ENCODE peak calls at places on chromosome 11, in ten cellular contexts. O is HS-27A, Y is ELR, V is fibroblast of lung, T is RWPE1, X is psoas muscle, D is Calu3, G is ELF-1, I is T-helper 1 cell, F is NAMALWA. N is an unnamed sample.

GRCh38 chr11:34783816-34784317 is 132.3 kb downstream of the APIP start:
- DNase-seq in O (no peak), Y (no peak), V (no peak), T (no peak), X (no peak), D (peak), G (no peak), I (no peak), F (no peak), N (no peak)

GRCh38 chr11:119894916-119895315 is 165.9 kb upstream of the NECTIN1 start:
- DNase-seq in O (no peak), Y (no peak), V (no peak), T (no peak), X (no peak), D (no peak), G (no peak), I (no peak), F (no peak), N (no peak)

GRCh38 chr11:113805640-113806039 is 26.0 kb downstream of the CLDN25 start:
- DNase-seq in O (no peak), Y (no peak), V (no peak), T (no peak), X (no peak), D (no peak), G (no peak), I (no peak), F (no peak), N (no peak)

GRCh38 chr11:69514771-69515170 is 33.3 kb downstream of the LINC01488 start:
- DNase-seq in O (no peak), Y (no peak), V (no peak), T (no peak), X (no peak), D (no peak), G (no peak), I (no peak), F (no peak), N (no peak)

GRCh38 chr11:70420008-70420464 is 21.7 kb downstream of the CTTN start:
- DNase-seq in O (no peak), Y (peak), V (peak), T (no peak), X (no peak), D (no peak), G (no peak), I (no peak), F (no peak), N (no peak)

GRCh38 chr11:126615819-126616218 is 260.3 kb downstream of the ST3GAL4 start:
- DNase-seq in O (no peak), Y (no peak), V (no peak), T (no peak), X (no peak), D (no peak), G (no peak), I (no peak), F (no peak), N (no peak)

GRCh38 chr11:70682760-70683159 is 284.4 kb downstream of the CTTN start:
- DNase-seq in O (no peak), Y (no peak), V (no peak), T (no peak), X (no peak), D (no peak), G (no peak), I (no peak), F (no peak), N (no peak)

GRCh38 chr11:73268671-73269271 is 3.4 kb upstream of the P2RY6 start:
- DNase-seq in O (no peak), Y (no peak), V (no peak), T (no peak), X (no peak), D (no peak), G (no peak), I (no peak), F (no peak), N (no peak)

GRCh38 chr11:31986201-31986889 is 104.5 kb upstream of the RCN1 start:
- DNase-seq in O (no peak), Y (no peak), V (no peak), T (no peak), X (no peak), D (no peak), G (no peak), I (no peak), F (no peak), N (no peak)

GRCh38 chr11:9208726-9209501 is 56.2 kb downstream of the DENND5A start:
- DNase-seq in O (no peak), Y (peak), V (no peak), T (no peak), X (no peak), D (no peak), G (no peak), I (no peak), F (peak), N (no peak)

GRCh38 chr11:8652140-8652539 is 30.3 kb downstream of the TRIM66 start:
- DNase-seq in O (peak), Y (peak), V (peak), T (peak), X (no peak), D (no peak), G (no peak), I (no peak), F (no peak), N (peak)

GRCh38 chr11:112241486-112241885 is 15.3 kb downstream of the PTS start:
- DNase-seq in O (no peak), Y (no peak), V (peak), T (no peak), X (no peak), D (no peak), G (no peak), I (no peak), F (no peak), N (no peak)

GRCh38 chr11:126115253-126115540 is 52.5 kb upstream of the CDON start:
- DNase-seq in O (no peak), Y (no peak), V (peak), T (no peak), X (peak), D (peak), G (no peak), I (no peak), F (no peak), N (no peak)

GRCh38 chr11:121589946-121590537 is 137.3 kb upstream of the SORL1-AS1 start:
- DNase-seq in O (no peak), Y (no peak), V (no peak), T (no peak), X (no peak), D (no peak), G (no peak), I (no peak), F (peak), N (no peak)

GRCh38 chr11:62546244-62546936 is at the start of gene AHNAK:
- DNase-seq in O (no peak), Y (peak), V (peak), T (peak), X (peak), D (peak), G (peak), I (peak), F (no peak), N (peak)

GRCh38 chr11:74055938-74056337 is 47.1 kb upstream of the UCP3 start:
- DNase-seq in O (no peak), Y (peak), V (peak), T (peak), X (no peak), D (no peak), G (no peak), I (no peak), F (no peak), N (peak)

GRCh38 chr11:64260147-64260708 is 8.9 kb downstream of the PLCB3 start:
- DNase-seq in O (no peak), Y (no peak), V (no peak), T (no peak), X (no peak), D (no peak), G (no peak), I (no peak), F (no peak), N (no peak)

GRCh38 chr11:118907051-118907748 is 18.5 kb downstream of the BCL9L start:
- DNase-seq in O (no peak), Y (peak), V (peak), T (no peak), X (peak), D (peak), G (peak), I (peak), F (peak), N (peak)

GRCh38 chr11:44453871-44454270 is 111.6 kb upstream of the CD82 start:
- DNase-seq in O (no peak), Y (no peak), V (no peak), T (no peak), X (no peak), D (no peak), G (peak), I (no peak), F (no peak), N (no peak)

GRCh38 chr11:56849250-56849649 is 100.8 kb upstream of the OR9G4 start:
- DNase-seq in O (no peak), Y (no peak), V (no peak), T (peak), X (no peak), D (no peak), G (no peak), I (no peak), F (no peak), N (no peak)

GRCh38 chr11:62171261-62171723 is 18.7 kb upstream of the SCGB1D1 start:
- DNase-seq in O (peak), Y (peak), V (peak), T (peak), X (peak), D (peak), G (peak), I (peak), F (peak), N (peak)

GRCh38 chr11:91136631-91137030 is 913.8 kb upstream of the CHORDC1 start:
- DNase-seq in O (no peak), Y (peak), V (peak), T (no peak), X (no peak), D (no peak), G (no peak), I (no peak), F (no peak), N (no peak)

GRCh38 chr11:71962428-71963038 is 33.7 kb downstream of the RNF121 start:
- DNase-seq in O (no peak), Y (peak), V (peak), T (no peak), X (no peak), D (no peak), G (no peak), I (no peak), F (peak), N (no peak)

GRCh38 chr11:8867856-8868705 is 42.9 kb upstream of the AKIP1 start:
- DNase-seq in O (peak), Y (peak), V (peak), T (no peak), X (no peak), D (peak), G (no peak), I (no peak), F (no peak), N (no peak)

GRCh38 chr11:67002297-67002913 is 20.5 kb upstream of the SYT12 start:
- DNase-seq in O (no peak), Y (no peak), V (no peak), T (no peak), X (no peak), D (no peak), G (peak), I (no peak), F (no peak), N (no peak)

GRCh38 chr11:33674035-33674814 is 26.4 kb downstream of the C11orf91 start:
- DNase-seq in O (no peak), Y (no peak), V (no peak), T (no peak), X (no peak), D (no peak), G (no peak), I (no peak), F (no peak), N (no peak)

GRCh38 chr11:12885717-12886226 is 123.3 kb upstream of the RASSF10 start:
- DNase-seq in O (no peak), Y (no peak), V (no peak), T (no peak), X (no peak), D (no peak), G (no peak), I (no peak), F (no peak), N (no peak)

GRCh38 chr11:93775289-93775688 is 8.8 kb upstream of the MED17 start:
- DNase-seq in O (no peak), Y (peak), V (no peak), T (no peak), X (no peak), D (peak), G (no peak), I (no peak), F (peak), N (no peak)

GRCh38 chr11:112795142-112795815 is 165.9 kb upstream of the NCAM1 start:
- DNase-seq in O (no peak), Y (peak), V (peak), T (peak), X (peak), D (peak), G (peak), I (no peak), F (peak), N (no peak)

GRCh38 chr11:19530505-19530904 is 182.1 kb upstream of the NAV2 start:
- DNase-seq in O (no peak), Y (no peak), V (no peak), T (no peak), X (no peak), D (no peak), G (no peak), I (no peak), F (no peak), N (no peak)

GRCh38 chr11:82733444-82734119 is at the start of gene FAM181B:
- DNase-seq in O (no peak), Y (no peak), V (peak), T (peak), X (peak), D (peak), G (peak), I (peak), F (no peak), N (no peak)

GRCh38 chr11:83655996-83656395 is 369.8 kb upstream of the CCDC90B start:
- DNase-seq in O (no peak), Y (no peak), V (no peak), T (no peak), X (no peak), D (no peak), G (no peak), I (no peak), F (no peak), N (no peak)